ENCODE peak calls at places on chromosomes 13 and 19, in nine cellular contexts. Y, Q, I, A, S, H, R, W and C are unnamed samples.

GRCh38 chr13:112731667-112732616 is 42.1 kb downstream of the ATP11A start:
- DNase-seq in S (no peak), R (no peak), H (no peak), Q (no peak), W (no peak), I (no peak), A (no peak), Y (no peak), C (no peak)

GRCh38 chr19:29277107-29277506 is 64.2 kb upstream of the UQCRFS1 start:
- DNase-seq in A (no peak), Q (no peak), R (no peak), H (no peak), W (no peak), I (peak), S (peak), Y (no peak), C (no peak)

GRCh38 chr13:25982908-25983307 is 68.9 kb downstream of the SHISA2 start:
- DNase-seq in R (no peak), Q (no peak), H (no peak), W (no peak), A (no peak), S (no peak), Y (no peak), I (no peak), C (no peak)

GRCh38 chr13:50676602-50677001 is 166.9 kb downstream of the DLEU7 start:
- DNase-seq in W (peak), S (no peak), I (no peak), R (no peak), Y (no peak), A (peak), H (no peak), Q (no peak), C (no peak)

GRCh38 chr13:106143930-106144709 is 391.3 kb downstream of the EFNB2 start:
- DNase-seq in Y (no peak), S (no peak), H (no peak), A (no peak), Q (no peak), I (no peak), R (no peak), W (no peak), C (no peak)

GRCh38 chr13:98549006-98549727 is 27.7 kb downstream of the STK24 start:
- DNase-seq in W (peak), S (no peak), Y (no peak), R (peak), A (peak), I (no peak), H (no peak), Q (no peak), C (no peak)

GRCh38 chr19:39941615-39942507 is 7.4 kb upstream of the FCGBP start:
- DNase-seq in S (peak), H (peak), I (peak), W (peak), R (no peak), Y (no peak), Q (no peak), A (peak), C (no peak)

GRCh38 chr19:57227461-57227860 is 3.4 kb upstream of the AURKC start:
- DNase-seq in S (no peak), W (no peak), H (no peak), R (no peak), A (no peak), Y (no peak), Q (no peak), I (no peak), C (no peak)

GRCh38 chr19:40802300-40803169 is 3.5 kb downstream of the EGLN2 start:
- DNase-seq in Y (peak), H (peak), S (no peak), R (peak), W (no peak), A (no peak), I (no peak), Q (no peak), C (no peak)

GRCh38 chr19:7888145-7888825 is at the start of gene LRRC8E:
- DNase-seq in Q (no peak), A (peak), I (peak), H (no peak), S (no peak), Y (no peak), W (peak), R (no peak), C (no peak)

GRCh38 chr19:48123907-48124675 is 13.5 kb upstream of the PLA2G4C start:
- DNase-seq in Q (no peak), Y (no peak), H (no peak), R (no peak), I (peak), A (peak), S (no peak), W (peak), C (no peak)

GRCh38 chr19:5692785-5693194 is 2.7 kb downstream of the RPL36 start:
- DNase-seq in W (no peak), Q (no peak), H (no peak), S (no peak), A (no peak), R (no peak), I (no peak), Y (no peak), C (no peak)
- H3K27ac ChIP-seq in W (no peak), Q (no peak), H (no peak), S (no peak), A (no peak), R (no peak), I (no peak), Y (peak), C (no peak)

GRCh38 chr13:29593605-29594297 is 1.7 kb downstream of the SLC7A1 start:
- DNase-seq in I (no peak), W (no peak), Y (no peak), S (no peak), R (no peak), H (no peak), A (no peak), Q (no peak), C (no peak)
- H3K27ac ChIP-seq in I (no peak), W (no peak), Y (no peak), S (no peak), R (peak), H (peak), A (peak), Q (peak), C (peak)

GRCh38 chr19:46355234-46355990 is 8.5 kb downstream of the PPP5C start:
- DNase-seq in Q (no peak), I (no peak), S (no peak), W (no peak), R (peak), H (peak), Y (no peak), A (no peak), C (no peak)
- H3K27ac ChIP-seq in Q (no peak), I (no peak), S (no peak), W (no peak), R (no peak), H (peak), Y (no peak), A (no peak), C (no peak)

GRCh38 chr19:18504886-18505610 is 16.8 kb downstream of the ELL start:
- DNase-seq in Y (no peak), Q (no peak), R (no peak), I (no peak), S (no peak), A (no peak), H (no peak), W (no peak), C (no peak)

GRCh38 chr19:18507021-18507726 is 14.7 kb downstream of the ELL start:
- DNase-seq in A (no peak), R (peak), Y (peak), I (no peak), S (no peak), W (peak), Q (no peak), H (peak), C (no peak)

GRCh38 chr19:18507727-18508440 is 14.0 kb downstream of the ELL start:
- DNase-seq in A (no peak), W (no peak), Q (no peak), I (no peak), S (no peak), Y (peak), H (peak), R (no peak), C (no peak)

GRCh38 chr19:18506545-18506944 is 15.3 kb downstream of the ELL start:
- DNase-seq in R (no peak), Q (no peak), I (no peak), Y (no peak), H (no peak), W (no peak), A (no peak), S (no peak), C (no peak)

GRCh38 chr19:18506101-18506534 is 15.8 kb downstream of the ELL start:
- DNase-seq in W (no peak), S (no peak), Y (peak), R (no peak), H (no peak), A (no peak), Q (no peak), I (no peak), C (no peak)
- H3K27ac ChIP-seq in W (no peak), S (no peak), Y (peak), R (peak), H (peak), A (no peak), Q (peak), I (no peak), C (peak)

DNA sequence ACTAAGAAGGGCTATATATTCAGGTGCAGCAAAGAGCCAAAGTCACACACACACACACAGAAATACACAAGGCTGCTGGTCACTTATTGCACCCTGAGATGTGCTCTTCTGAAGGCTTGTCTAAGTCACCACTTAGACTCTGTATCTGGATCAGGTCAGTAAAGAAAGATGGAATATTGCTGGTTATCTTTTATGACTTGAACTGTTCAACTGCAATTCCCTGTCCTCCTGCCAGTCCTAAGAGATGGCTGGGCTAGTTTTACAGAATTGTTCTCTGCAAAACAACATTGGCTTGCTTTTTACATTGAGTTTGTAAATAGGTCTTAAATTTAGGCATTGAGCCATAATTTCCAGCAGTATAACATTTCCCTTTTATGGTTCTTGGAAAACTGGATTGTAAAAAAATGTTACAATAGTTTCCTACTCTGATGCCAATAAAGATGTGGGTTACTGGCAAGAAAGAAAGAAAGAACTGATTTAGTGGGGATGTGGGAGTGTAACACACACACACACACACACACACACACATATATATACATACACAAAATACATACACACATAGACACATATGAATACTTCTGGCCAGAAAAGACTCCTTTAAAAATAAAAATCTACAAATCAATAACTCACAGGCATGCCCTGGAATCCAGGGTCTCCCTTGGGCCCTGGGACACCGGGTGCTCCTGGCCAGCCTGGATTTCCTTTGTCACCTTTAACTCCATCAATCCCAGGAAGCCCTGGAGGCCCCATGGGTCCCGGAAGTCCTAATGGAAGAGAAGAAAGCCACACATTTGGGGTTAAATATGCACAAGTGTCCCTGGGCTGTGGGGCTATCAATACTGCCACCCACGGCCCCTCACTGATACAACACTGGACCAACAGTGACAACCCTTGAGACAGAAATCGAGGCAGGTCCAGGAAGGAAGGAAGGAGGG is 137.7 kb downstream of the COL4A1 start:
- DNase-seq in Y (no peak), S (no peak), W (no peak), Q (no peak), H (no peak), A (no peak), I (no peak), R (no peak), C (no peak)
- H3K27ac ChIP-seq in Y (no peak), S (no peak), W (no peak), Q (peak), H (no peak), A (no peak), I (no peak), R (peak), C (no peak)

DNA sequence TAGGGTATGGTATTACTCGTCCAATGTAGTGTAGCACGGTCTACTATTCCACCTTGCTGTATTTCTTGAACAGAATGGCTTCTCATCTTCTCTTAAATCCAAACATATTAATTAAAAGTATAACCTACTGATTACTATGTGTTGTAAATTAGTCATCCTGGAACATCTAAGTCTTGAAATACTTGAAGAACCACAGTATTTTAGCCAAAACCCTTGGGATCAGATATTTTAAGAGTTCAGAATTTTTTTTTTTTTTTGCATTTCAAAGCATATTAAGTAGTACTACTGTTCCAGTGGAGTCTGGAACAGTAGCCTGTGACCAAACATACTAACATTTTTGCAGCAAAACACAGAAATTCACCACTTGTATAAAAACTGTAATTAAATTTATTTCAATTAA is 30.1 kb downstream of the ZC3H13 start:
- DNase-seq in I (no peak), R (no peak), S (no peak), Q (no peak), Y (no peak), H (no peak), A (no peak), W (peak), C (no peak)
- H3K27ac ChIP-seq in I (no peak), R (no peak), S (no peak), Q (no peak), Y (no peak), H (no peak), A (no peak), W (no peak), C (no peak)

DNA sequence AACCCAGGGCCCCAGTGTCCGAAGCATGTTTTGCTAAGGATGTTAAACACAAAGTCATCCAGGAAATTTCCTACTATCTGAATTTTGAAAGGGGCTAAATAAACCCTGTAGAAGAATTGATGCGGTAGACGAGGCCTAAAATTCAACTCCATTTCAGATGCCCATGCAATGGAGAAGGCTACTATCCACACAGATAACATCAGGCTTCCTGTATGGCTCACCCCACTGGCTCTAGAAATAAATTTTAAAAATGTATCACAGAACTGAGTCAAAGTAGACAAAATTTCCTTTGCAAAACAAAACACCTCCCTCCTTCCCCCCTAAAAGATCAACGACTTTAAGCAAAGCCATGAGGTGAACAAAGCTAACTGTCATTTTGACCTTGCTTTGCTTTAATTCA is 188.4 kb downstream of the ABCC4 start:
- DNase-seq in Y (no peak), H (no peak), R (no peak), Q (no peak), S (no peak), I (no peak), A (no peak), W (no peak), C (no peak)
- H3K27ac ChIP-seq in Y (no peak), H (no peak), R (no peak), Q (no peak), S (no peak), I (peak), A (no peak), W (no peak), C (no peak)